ENCODE peak calls at places on chromosomes 3 and 15, in five cellular contexts. H is mesenchymal stem cell, P is IMR-90, S is neuronal stem cell, T is astrocyte of the hippocampus. X is an unnamed sample.

GRCh38 chr15:95365615-95366107 is 964.8 kb upstream of the NR2F2 start:
- DNase-seq in H (peak; percentile 84), P (peak; percentile 83), S (peak; percentile 8), T (no peak), X (no peak)

GRCh38 chr15:55319537-55320325 is 709 bp downstream of the PIGB start:
- DNase-seq in H (peak; percentile 24), P (peak; percentile 5), S (no peak), T (peak; percentile 32), X (no peak)

GRCh38 chr3:149968216-149968615 is 2.5 kb downstream of the PFN2 start:
- DNase-seq in H (peak; percentile 28), P (peak; percentile 48), S (no peak), T (peak; percentile 68), X (no peak)

GRCh38 chr3:32106929-32107362 is 526 bp downstream of the GPD1L start:
- DNase-seq in H (peak; percentile 15), P (no peak), S (no peak), T (no peak), X (no peak)

GRCh38 chr3:48459773-48460516 is 13.4 kb downstream of the ATRIP start:
- DNase-seq in H (no peak), P (no peak), S (no peak), T (peak; percentile 73), X (no peak)

GRCh38 chr3:100463002-100463401 is 29.4 kb upstream of the TMEM45A start:
- DNase-seq in H (peak; percentile 67), P (peak; percentile 78), S (peak; percentile 39), T (peak; percentile 72), X (peak; percentile 37)

GRCh38 chr3:115399751-115400150 is 223.6 kb upstream of the GAP43 start:
- DNase-seq in H (no peak), P (no peak), S (no peak), T (no peak), X (no peak)

GRCh38 chr3:21672303-21672702 is 78.7 kb downstream of the ZNF385D start:
- DNase-seq in H (peak; percentile 58), P (peak; percentile 90), S (no peak), T (peak; percentile 86), X (peak; percentile 30)

GRCh38 chr15:76345269-76345879 is 8.8 kb downstream of the ISL2 start:
- DNase-seq in H (no peak), P (no peak), S (no peak), T (no peak), X (no peak)

GRCh38 chr3:179038216-179038898 is 33.3 kb downstream of the ZMAT3 start:
- DNase-seq in H (no peak), P (no peak), S (no peak), T (no peak), X (no peak)

GRCh38 chr15:66923438-66923881 is 141.9 kb upstream of the SMAD3 start:
- DNase-seq in H (no peak), P (no peak), S (peak; percentile 31), T (peak; percentile 39), X (peak; percentile 23)

GRCh38 chr3:141998674-141999290 is 122.3 kb downstream of the ATP1B3 start:
- DNase-seq in H (peak; percentile 17), P (peak; percentile 35), S (no peak), T (peak; percentile 40), X (no peak)

GRCh38 chr15:90264649-90265048 is 823 bp upstream of the NGRN start:
- DNase-seq in H (no peak), P (no peak), S (no peak), T (no peak), X (no peak)

X was measured in H54.